ENCODE peak calls at places on chromosomes 13 and 19, in six cellular contexts. G is PC-3, M is SK-N-SH, L is GM23338, I is GM23248, T is MM.1S. F is an unnamed sample. For H3F3A, the result is how much of the 10 kb centered on the place peaks cover.

GRCh38 chr19:16850133-16850532 is 20.9 kb downstream of the SIN3B start:
- DNase-seq in G (peak), M (no peak), L (no peak), I (peak), T (no peak), F (no peak)

GRCh38 chr13:111210488-111210887 is 95.4 kb downstream of the ARHGEF7 start:
- DNase-seq in G (peak), M (no peak), L (no peak), I (peak), T (no peak), F (peak)

GRCh38 chr13:47628666-47629065 is 372.4 kb downstream of the SUCLA2 start:
- DNase-seq in G (peak), M (no peak), L (no peak), I (peak), T (no peak), F (no peak)

GRCh38 chr13:79780240-79780639 is 299.3 kb downstream of the NDFIP2 start:
- DNase-seq in G (no peak), M (no peak), L (no peak), I (peak), T (peak), F (peak)

GRCh38 chr19:11693505-11694499 is 44.9 kb downstream of the ZNF823 start:
- DNase-seq in G (peak), M (peak), L (peak), I (peak), T (no peak), F (peak)

GRCh38 chr19:50835785-50836542 is 2.6 kb upstream of the KLK15 start:
- DNase-seq in G (peak), M (peak), L (peak), I (peak), T (peak), F (peak)

GRCh38 chr13:73259061-73259908 is 200.5 kb downstream of the KLF5 start:
- DNase-seq in G (no peak), M (no peak), L (no peak), I (no peak), T (no peak), F (peak)

GRCh38 chr13:29808264-29808663 is 42.2 kb downstream of the UBL3 start:
- DNase-seq in G (no peak), M (no peak), L (no peak), I (no peak), T (no peak), F (no peak)

GRCh38 chr13:55615080-55615479 is 1525.6 kb upstream of the PRR20A start:
- DNase-seq in G (no peak), M (no peak), L (no peak), I (no peak), T (no peak), F (no peak)

GRCh38 chr13:28494861-28495585 is at the start of gene FLT1:
- DNase-seq in G (no peak), M (peak), L (peak), I (peak), T (no peak), F (peak)

GRCh38 chr13:78022164-78022877 is 103.7 kb upstream of the EDNRB start:
- DNase-seq in G (peak), M (no peak), L (no peak), I (peak), T (peak), F (no peak)

GRCh38 chr13:27005556-27005955 is 166.1 kb downstream of the USP12 start:
- DNase-seq in G (no peak), M (no peak), L (peak), I (no peak), T (no peak), F (peak)

GRCh38 chr19:50890422-50891252 is 17.4 kb downstream of the KLK2 start:
- DNase-seq in G (peak), M (no peak), L (no peak), I (peak), T (no peak), F (no peak)

DNA sequence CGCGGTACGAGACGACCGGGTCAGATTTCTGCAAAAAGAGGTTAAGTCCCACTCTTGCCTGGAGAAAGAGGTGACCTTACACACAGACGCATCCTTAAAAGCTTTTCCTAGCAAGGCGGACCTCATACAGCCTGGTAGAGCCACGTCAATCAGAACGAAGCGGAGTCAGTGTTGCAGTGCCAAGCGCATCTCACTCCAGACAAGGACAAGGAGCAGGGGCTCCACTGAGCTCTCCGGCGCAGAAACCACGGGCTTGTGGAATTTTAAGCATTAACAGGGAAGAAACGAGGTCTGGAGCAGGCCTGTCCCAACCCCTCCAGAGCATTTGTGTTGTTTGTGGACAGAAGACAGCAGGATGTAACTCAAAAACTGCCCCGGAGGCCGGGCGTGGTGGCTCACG is 7.1 kb downstream of the EEF2 start:
- DNase-seq in G (no peak), M (no peak), L (no peak), I (no peak), T (no peak), F (no peak)
- H3F3A ChIP-seq in G (under half), M (half or more), L (half or more), I (under half), T (half or more), F (half or more)

DNA sequence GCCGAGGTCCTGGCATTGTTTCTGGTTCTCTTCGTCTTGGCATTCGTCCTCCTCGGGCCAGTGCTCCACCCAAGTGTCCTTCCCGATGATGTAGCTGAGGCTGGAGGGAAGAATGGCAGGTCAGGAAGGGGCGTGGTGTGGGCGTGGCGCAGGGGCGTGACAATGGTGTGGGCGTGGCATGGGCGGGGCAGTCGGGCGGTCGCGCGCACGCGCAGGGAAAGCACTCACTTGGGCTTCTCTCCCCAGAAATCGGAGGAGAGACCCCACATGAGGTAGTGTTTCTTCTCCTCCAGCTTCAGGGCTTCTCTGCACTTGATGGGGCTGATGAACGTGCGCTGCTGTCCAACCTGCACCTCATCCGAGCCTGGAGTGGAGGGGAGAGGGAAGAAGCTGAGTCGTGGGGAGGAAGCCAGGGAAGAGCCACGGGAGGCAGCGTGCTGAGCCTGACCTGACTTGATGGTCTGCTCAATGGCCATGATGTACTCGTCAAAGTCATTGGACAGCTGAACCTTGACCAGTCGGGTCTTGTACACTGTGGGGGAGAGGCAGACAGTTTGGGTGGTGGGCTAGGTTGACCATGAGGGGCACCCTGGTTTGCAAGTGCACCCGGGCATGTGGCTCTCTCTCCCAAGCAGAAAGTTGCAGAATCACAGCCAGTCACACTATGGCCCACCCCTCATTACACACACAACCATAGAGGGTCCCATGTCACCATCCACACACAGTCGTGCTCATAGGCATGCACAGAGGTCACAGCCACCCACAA is 8.1 kb upstream of the TNFSF14 start:
- DNase-seq in G (no peak), M (peak), L (peak), I (peak), T (no peak), F (peak)
- TF ChIP-seq EZH2phosphoT487 in G (no peak), M (no peak), L (no peak), I (no peak), T (no peak), F (no peak)

DNA sequence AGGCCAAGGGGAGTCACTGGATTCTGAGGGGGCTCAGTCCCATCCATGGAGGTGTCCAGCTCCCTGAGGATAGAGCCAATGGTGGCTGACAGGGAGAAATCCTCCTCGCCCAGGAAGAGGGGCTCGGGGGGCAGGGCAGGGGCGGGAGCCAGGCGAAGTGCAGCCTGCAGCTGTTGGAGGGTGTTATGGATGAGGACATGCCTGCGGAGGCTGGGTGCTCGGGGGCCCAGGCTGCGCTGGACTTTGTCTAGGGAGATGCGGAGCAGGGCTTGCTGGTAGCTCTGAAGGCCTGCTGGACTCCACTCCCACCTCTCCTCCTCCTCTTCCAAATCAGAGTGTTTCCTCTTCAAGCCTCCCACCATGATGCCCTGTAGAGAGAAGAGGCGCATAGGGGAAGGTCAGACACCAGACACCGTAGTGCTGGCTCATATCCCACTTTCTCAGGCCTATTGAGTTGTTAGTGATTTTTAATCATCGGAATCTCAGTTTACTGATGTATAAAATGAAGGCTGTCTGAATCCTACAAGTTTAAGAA is 2.3 kb downstream of the SERTAD3 start:
- DNase-seq in G (no peak), M (no peak), L (no peak), I (no peak), T (no peak), F (no peak)
- H3F3A ChIP-seq in G (under half), M (under half), L (under half), I (under half), T (under half), F (under half)

DNA sequence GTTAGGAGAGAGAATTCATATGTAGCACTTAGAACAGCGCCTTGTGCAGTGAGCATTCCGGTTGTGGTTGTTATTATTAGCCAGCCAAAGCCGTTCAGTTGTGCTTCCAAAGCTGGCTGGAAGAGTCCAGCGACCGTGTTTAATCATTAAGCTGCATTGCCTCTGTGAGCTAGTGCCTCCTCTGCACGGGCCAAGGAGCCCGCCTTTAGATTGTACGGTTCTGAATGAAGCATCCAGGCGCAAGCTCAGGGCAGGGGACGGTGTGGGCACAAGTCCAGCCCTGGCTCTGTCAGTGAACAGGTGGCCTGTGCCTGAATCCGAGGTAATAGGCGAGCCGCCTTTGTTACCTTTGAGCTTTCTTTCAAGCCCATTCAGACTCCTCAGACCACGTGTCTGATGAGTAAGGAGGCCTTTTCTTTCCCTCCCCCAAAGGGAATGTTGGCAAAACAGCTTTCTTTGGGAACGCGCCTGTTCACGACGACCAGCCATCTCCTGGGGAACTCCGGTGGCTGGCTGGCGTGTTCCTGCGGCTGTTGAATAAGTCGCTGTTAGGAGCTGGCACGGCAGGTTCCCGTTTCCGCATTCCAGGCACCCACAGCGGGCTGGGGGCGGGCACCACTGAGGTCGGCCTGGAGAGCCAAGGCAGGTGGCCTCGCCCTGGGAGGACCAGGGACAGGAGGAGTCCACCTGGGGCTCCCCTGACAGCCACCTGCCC is 25.1 kb downstream of the SIPA1L3 start:
- DNase-seq in G (peak), M (no peak), L (peak), I (peak), T (peak), F (peak)
- TF ChIP-seq EZH2phosphoT487 in G (no peak), M (no peak), L (no peak), I (no peak), T (no peak), F (no peak)

GRCh38 chr19:1261863-1262686 is 7.1 kb upstream of the CIRBP start:
- DNase-seq in G (peak), M (no peak), L (no peak), I (peak), T (no peak), F (peak)

GRCh38 chr19:1261512-1261862 is 7.6 kb upstream of the CIRBP start:
- DNase-seq in G (no peak), M (no peak), L (peak), I (peak), T (no peak), F (peak)

GRCh38 chr19:1262687-1263123 is 6.4 kb upstream of the CIRBP start:
- DNase-seq in G (no peak), M (no peak), L (peak), I (no peak), T (no peak), F (peak)

GRCh38 chr19:1264801-1265610 is 4.1 kb upstream of the CIRBP start:
- DNase-seq in G (peak), M (no peak), L (peak), I (peak), T (no peak), F (peak)

DNA sequence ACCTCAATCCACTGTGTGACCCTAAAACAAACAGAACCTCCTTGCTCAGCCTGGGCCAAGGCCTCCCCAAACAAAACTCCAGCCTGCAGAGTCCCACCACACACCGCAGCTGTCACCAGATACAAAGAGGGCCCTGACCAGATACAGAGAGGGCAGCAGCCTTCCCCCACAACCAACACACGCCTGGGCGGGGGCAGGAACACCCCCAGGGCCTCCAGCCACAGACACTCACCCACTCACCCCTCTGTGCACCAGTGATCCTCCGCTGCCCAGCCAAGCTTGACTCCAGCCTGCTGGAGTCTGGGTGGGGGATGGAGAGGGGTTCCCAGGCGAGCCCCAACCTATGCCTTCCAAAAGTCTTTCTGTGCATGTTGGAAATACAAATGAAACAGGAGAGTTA is 5.9 kb upstream of the CIRBP start:
- DNase-seq in G (no peak), M (no peak), L (no peak), I (no peak), T (no peak), F (no peak)
- H3F3A ChIP-seq in G (under half), M (under half), L (under half), I (under half), T (under half), F (half or more)

GRCh38 chr13:48892311-48892710 is 83.4 kb upstream of the FNDC3A start:
- DNase-seq in G (peak), M (no peak), L (no peak), I (peak), T (no peak), F (no peak)
- TF ChIP-seq EZH2phosphoT487 in G (no peak), M (no peak), L (no peak), I (no peak), T (no peak), F (no peak)